ENCODE peak calls at places on chromosomes 13 and 19, in five cellular contexts. U, C, J, H and Q are unnamed samples.

GRCh38 chr13:99320693-99321481 is 13.7 kb upstream of the GPR183 start:
- DNase-seq in U (no peak), C (peak; percentile 88), J (no peak), H (no peak), Q (no peak)

GRCh38 chr13:99086869-99087129 is 108.9 kb upstream of the DOCK9 start:
- DNase-seq in U (no peak), C (no peak), J (no peak), H (no peak), Q (no peak)

GRCh38 chr13:66965146-66965545 is 265.0 kb downstream of the PCDH9 start:
- DNase-seq in U (no peak), C (no peak), J (no peak), H (no peak), Q (no peak)

GRCh38 chr13:28337196-28338045 is 157.5 kb downstream of the FLT1 start:
- DNase-seq in U (no peak), C (peak; percentile 89), J (no peak), H (no peak), Q (no peak)

GRCh38 chr13:77580748-77581147 is 45.2 kb downstream of the SCEL start:
- DNase-seq in U (no peak), C (no peak), J (peak; percentile 15), H (no peak), Q (no peak)

GRCh38 chr13:33676700-33677048 is 141.3 kb upstream of the RFC3 start:
- DNase-seq in U (peak; percentile 66), C (peak; percentile 21), J (no peak), H (no peak), Q (peak; percentile 88)

GRCh38 chr13:94291631-94292322 is 187.7 kb downstream of the DCT start:
- DNase-seq in U (no peak), C (no peak), J (no peak), H (no peak), Q (peak; percentile 92)

GRCh38 chr19:32543107-32543900 is 37.7 kb upstream of the PDCD5 start:
- DNase-seq in U (no peak), C (peak; percentile 6), J (no peak), H (no peak), Q (no peak)

GRCh38 chr19:22882797-22883196 is 50.7 kb downstream of the ZNF723 start:
- DNase-seq in U (peak; percentile 4), C (peak; percentile 13), J (no peak), H (no peak), Q (peak; percentile 15)

GRCh38 chr13:100269837-100270236 is 180.9 kb downstream of the PCCA start:
- DNase-seq in U (no peak), C (peak; percentile 82), J (no peak), H (no peak), Q (no peak)

GRCh38 chr13:59276436-59276835 is 887.3 kb downstream of the DIAPH3 start:
- DNase-seq in U (no peak), C (peak; percentile 29), J (no peak), H (no peak), Q (no peak)

GRCh38 chr19:48961673-48962028 is 3.5 kb upstream of the FTL start:
- DNase-seq in U (no peak), C (no peak), J (no peak), H (no peak), Q (no peak)

GRCh38 chr13:46736568-46736967 is 60.4 kb downstream of the ESD start:
- DNase-seq in U (no peak), C (no peak), J (no peak), H (no peak), Q (no peak)

GRCh38 chr13:34864650-34865049 is 77.4 kb upstream of the NBEA start:
- DNase-seq in U (no peak), C (no peak), J (no peak), H (no peak), Q (no peak)

GRCh38 chr13:99895428-99895998 is 76.1 kb downstream of the ZIC5 start:
- DNase-seq in U (peak; percentile 61), C (no peak), J (no peak), H (no peak), Q (no peak)

GRCh38 chr13:93217701-93218100 is 8.9 kb upstream of the GPC6 start:
- DNase-seq in U (no peak), C (no peak), J (peak; percentile 18), H (no peak), Q (peak; percentile 32)
- TF ChIP-seq MXI1 in U (no peak), C (no peak), J (no peak), H (no peak), Q (no peak)

GRCh38 chr13:36345438-36346221 is 564 bp downstream of the SPART start:
- DNase-seq in U (no peak), C (peak; percentile 92), J (peak; percentile 15), H (no peak), Q (peak; percentile 35)

GRCh38 chr13:36343766-36344165 is 2.4 kb downstream of the SPART start:
- DNase-seq in U (no peak), C (no peak), J (no peak), H (no peak), Q (no peak)

GRCh38 chr13:36344173-36344572 is 2.0 kb downstream of the SPART start:
- DNase-seq in U (no peak), C (peak; percentile 70), J (peak; percentile 13), H (no peak), Q (no peak)

GRCh38 chr13:36346222-36347083 is at the start of gene SPART:
- DNase-seq in U (peak; percentile 80), C (peak; percentile 88), J (peak; percentile 82), H (peak; percentile 34), Q (peak; percentile 72)

DNA sequence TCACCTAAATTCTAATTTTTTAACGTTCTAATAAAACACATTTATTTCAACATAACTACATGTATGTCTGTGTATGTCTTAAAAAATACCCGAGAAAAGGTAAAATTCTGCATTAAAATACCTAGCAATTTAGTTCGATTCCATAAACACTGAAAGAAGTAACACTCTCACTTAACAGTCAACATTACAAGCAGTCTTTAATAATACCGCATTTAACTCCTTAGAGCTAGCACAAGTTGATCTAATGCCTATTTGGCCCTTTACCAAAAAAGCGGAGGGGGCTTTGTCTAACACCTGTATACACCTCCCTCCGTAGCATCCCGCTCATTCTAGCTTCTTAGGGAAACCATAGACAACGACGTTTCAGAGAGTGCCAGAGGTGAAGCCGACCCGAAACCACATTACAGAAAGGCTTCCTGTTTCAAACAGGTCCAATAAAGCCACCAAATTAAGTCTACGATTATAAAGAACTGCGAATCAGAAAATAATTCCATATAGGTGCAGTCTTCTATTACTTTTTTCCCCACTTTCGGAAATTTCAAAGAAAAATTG is 1.2 kb downstream of the SPART start:
- DNase-seq in U (no peak), C (no peak), J (no peak), H (no peak), Q (no peak)
- TF ChIP-seq USF2 in U (no peak), C (no peak), J (no peak), H (no peak), Q (no peak)

DNA sequence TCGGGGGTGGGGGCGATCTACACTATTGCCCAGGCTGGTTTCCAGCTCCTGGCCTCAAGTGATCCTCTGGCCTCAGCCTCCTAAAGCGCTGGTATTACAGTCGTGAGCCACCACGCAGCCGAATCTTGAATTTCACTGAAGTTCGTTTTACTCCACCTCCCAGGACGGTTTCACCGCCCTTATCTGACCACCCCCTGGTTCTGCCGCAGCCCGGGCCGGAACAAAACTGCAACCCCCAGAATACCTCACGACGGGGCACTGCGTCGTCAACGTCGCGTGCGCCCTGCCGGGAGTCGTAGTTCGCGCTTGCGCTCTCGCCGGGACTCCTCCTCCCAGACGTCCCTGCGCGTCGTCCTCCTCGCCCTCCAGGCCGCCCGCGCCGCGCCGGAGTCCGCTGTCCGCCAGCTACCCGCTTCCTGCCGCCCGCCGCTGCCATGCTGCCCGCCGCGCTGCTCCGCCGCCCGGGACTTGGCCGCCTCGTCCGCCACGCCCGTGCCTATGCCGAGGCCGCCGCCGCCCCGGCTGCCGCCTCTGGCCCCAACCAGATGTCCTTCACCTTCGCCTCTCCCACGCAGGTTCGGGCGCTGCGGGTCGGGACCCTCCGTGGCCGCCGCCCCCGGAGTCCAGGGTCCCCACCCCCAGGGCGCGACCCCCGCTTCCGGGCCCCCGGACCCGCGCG is at the start of gene ATP5F1D:
- DNase-seq in U (peak; percentile 93), C (peak; percentile 95), J (peak; percentile 74), H (peak; percentile 80), Q (peak; percentile 88)
- TF ChIP-seq RFX5 in U (no peak), C (no peak), J (no peak), H (no peak), Q (no peak)

GRCh38 chr19:53552001-53552721 is 14.2 kb downstream of the ZNF331 start:
- DNase-seq in U (no peak), C (no peak), J (no peak), H (no peak), Q (no peak)

GRCh38 chr19:53554804-53555203 is 16.9 kb downstream of the ZNF331 start:
- DNase-seq in U (no peak), C (no peak), J (no peak), H (no peak), Q (no peak)

GRCh38 chr19:53553159-53553558 is 15.2 kb downstream of the ZNF331 start:
- DNase-seq in U (no peak), C (peak; percentile 28), J (no peak), H (no peak), Q (no peak)

GRCh38 chr19:53555352-53555751 is 17.4 kb downstream of the ZNF331 start:
- DNase-seq in U (no peak), C (no peak), J (no peak), H (no peak), Q (no peak)

GRCh38 chr19:53553865-53554791 is 16.2 kb downstream of the ZNF331 start:
- DNase-seq in U (peak; percentile 89), C (peak; percentile 93), J (no peak), H (peak; percentile 63), Q (no peak)
- TF ChIP-seq MXI1 in U (peak; percentile 91), C (peak; percentile 74), J (no peak), H (no peak), Q (no peak)